ENCODE peak calls at places on chromosomes 11 and 22, in eight cellular contexts. One of them, this sample, is unnamed. For H3K27me3, the result is how much of the 10 kb centered on the place peaks cover.

GRCh38 chr22:21922370-21923162 is 30.1 kb downstream of the PPM1F start:
- DNase-seq in lower lobe of right lung: no peak
- DNase-seq in MG63: no peak
- DNase-seq in heart left ventricle: no peak
- DNase-seq in adipocyte: no peak
- DNase-seq in tibial nerve: no peak
- DNase-seq in testis: no peak
- DNase-seq in NT2/D1: no peak
- DNase-seq in this sample: no peak

GRCh38 chr11:79686703-79687419 is 246.0 kb upstream of the TENM4 start:
- DNase-seq in lower lobe of right lung: no peak
- DNase-seq in MG63: no peak
- DNase-seq in heart left ventricle: no peak
- DNase-seq in adipocyte: no peak
- DNase-seq in tibial nerve: no peak
- DNase-seq in testis: no peak
- DNase-seq in NT2/D1: no peak
- DNase-seq in this sample: no peak

GRCh38 chr11:28366549-28367341 is 258.6 kb downstream of the METTL15 start:
- DNase-seq in lower lobe of right lung: no peak
- DNase-seq in MG63: no peak
- DNase-seq in heart left ventricle: no peak
- DNase-seq in adipocyte: peak
- DNase-seq in tibial nerve: no peak
- DNase-seq in testis: no peak
- DNase-seq in NT2/D1: no peak
- DNase-seq in this sample: peak

GRCh38 chr11:11975201-11976092 is 33.0 kb downstream of the DKK3 start:
- DNase-seq in lower lobe of right lung: no peak
- DNase-seq in MG63: peak
- DNase-seq in heart left ventricle: no peak
- DNase-seq in adipocyte: no peak
- DNase-seq in tibial nerve: no peak
- DNase-seq in testis: no peak
- DNase-seq in NT2/D1: no peak
- DNase-seq in this sample: no peak

GRCh38 chr11:132211479-132211878 is 841.1 kb downstream of the NTM start:
- DNase-seq in lower lobe of right lung: no peak
- DNase-seq in MG63: no peak
- DNase-seq in heart left ventricle: no peak
- DNase-seq in adipocyte: no peak
- DNase-seq in tibial nerve: no peak
- DNase-seq in testis: no peak
- DNase-seq in NT2/D1: no peak
- DNase-seq in this sample: no peak

GRCh38 chr11:13486926-13487660 is 8.7 kb downstream of the PTH start:
- DNase-seq in lower lobe of right lung: peak
- DNase-seq in MG63: peak
- DNase-seq in heart left ventricle: peak
- DNase-seq in adipocyte: peak
- DNase-seq in tibial nerve: no peak
- DNase-seq in testis: peak
- DNase-seq in NT2/D1: no peak
- DNase-seq in this sample: no peak

GRCh38 chr11:1810761-1811160 is 24.0 kb upstream of the SYT8 start:
- DNase-seq in lower lobe of right lung: no peak
- DNase-seq in MG63: no peak
- DNase-seq in heart left ventricle: no peak
- DNase-seq in adipocyte: no peak
- DNase-seq in tibial nerve: no peak
- DNase-seq in testis: no peak
- DNase-seq in NT2/D1: no peak
- DNase-seq in this sample: no peak

GRCh38 chr22:37186228-37186996 is 1.6 kb downstream of the C1QTNF6 start:
- DNase-seq in lower lobe of right lung: peak
- DNase-seq in MG63: no peak
- DNase-seq in heart left ventricle: peak
- DNase-seq in adipocyte: peak
- DNase-seq in tibial nerve: peak
- DNase-seq in testis: no peak
- DNase-seq in NT2/D1: peak
- DNase-seq in this sample: no peak

GRCh38 chr11:71251159-71251721 is 1.1 kb downstream of the SHANK2 start:
- DNase-seq in lower lobe of right lung: peak
- DNase-seq in MG63: peak
- DNase-seq in heart left ventricle: no peak
- DNase-seq in adipocyte: peak
- DNase-seq in tibial nerve: no peak
- DNase-seq in testis: no peak
- DNase-seq in NT2/D1: no peak
- DNase-seq in this sample: no peak

GRCh38 chr22:19470010-19470409 is 9.0 kb downstream of the UFD1 start:
- DNase-seq in lower lobe of right lung: no peak
- DNase-seq in MG63: no peak
- DNase-seq in heart left ventricle: no peak
- DNase-seq in adipocyte: no peak
- DNase-seq in tibial nerve: no peak
- DNase-seq in testis: no peak
- DNase-seq in NT2/D1: no peak
- DNase-seq in this sample: no peak

GRCh38 chr11:373716-374551 is 4.6 kb downstream of the B4GALNT4 start:
- DNase-seq in lower lobe of right lung: no peak
- DNase-seq in MG63: no peak
- DNase-seq in heart left ventricle: peak
- DNase-seq in adipocyte: no peak
- DNase-seq in tibial nerve: no peak
- DNase-seq in testis: no peak
- DNase-seq in NT2/D1: no peak
- DNase-seq in this sample: no peak

GRCh38 chr22:44916281-44917231 is 93.2 kb downstream of the PHF21B start:
- DNase-seq in lower lobe of right lung: peak
- DNase-seq in MG63: no peak
- DNase-seq in heart left ventricle: peak
- DNase-seq in adipocyte: no peak
- DNase-seq in tibial nerve: no peak
- DNase-seq in testis: no peak
- DNase-seq in NT2/D1: no peak
- DNase-seq in this sample: no peak

GRCh38 chr11:26319906-26320305 is 12.0 kb upstream of the ANO3 start:
- DNase-seq in lower lobe of right lung: no peak
- DNase-seq in MG63: peak
- DNase-seq in heart left ventricle: no peak
- DNase-seq in adipocyte: peak
- DNase-seq in tibial nerve: no peak
- DNase-seq in testis: no peak
- DNase-seq in NT2/D1: no peak
- DNase-seq in this sample: no peak

GRCh38 chr11:71186861-71187260 is 65.5 kb downstream of the SHANK2 start:
- DNase-seq in lower lobe of right lung: no peak
- DNase-seq in MG63: no peak
- DNase-seq in heart left ventricle: no peak
- DNase-seq in adipocyte: no peak
- DNase-seq in tibial nerve: no peak
- DNase-seq in testis: no peak
- DNase-seq in NT2/D1: no peak
- DNase-seq in this sample: no peak

GRCh38 chr11:62546937-62547625 is 475 bp upstream of the AHNAK start:
- DNase-seq in lower lobe of right lung: no peak
- DNase-seq in MG63: peak
- DNase-seq in heart left ventricle: no peak
- DNase-seq in adipocyte: peak
- DNase-seq in tibial nerve: peak
- DNase-seq in testis: peak
- DNase-seq in NT2/D1: no peak
- DNase-seq in this sample: peak

GRCh38 chr11:62544521-62545436 is 1.8 kb downstream of the AHNAK start:
- DNase-seq in lower lobe of right lung: no peak
- DNase-seq in MG63: peak
- DNase-seq in heart left ventricle: no peak
- DNase-seq in adipocyte: peak
- DNase-seq in tibial nerve: no peak
- DNase-seq in testis: no peak
- DNase-seq in NT2/D1: no peak
- DNase-seq in this sample: peak

GRCh38 chr11:62547691-62548281 is 1.2 kb upstream of the AHNAK start:
- DNase-seq in lower lobe of right lung: no peak
- DNase-seq in MG63: no peak
- DNase-seq in heart left ventricle: no peak
- DNase-seq in adipocyte: no peak
- DNase-seq in tibial nerve: no peak
- DNase-seq in testis: no peak
- DNase-seq in NT2/D1: no peak
- DNase-seq in this sample: peak

GRCh38 chr11:62545437-62546243 is 966 bp downstream of the AHNAK start:
- DNase-seq in lower lobe of right lung: peak
- DNase-seq in MG63: peak
- DNase-seq in heart left ventricle: peak
- DNase-seq in adipocyte: peak
- DNase-seq in tibial nerve: peak
- DNase-seq in testis: peak
- DNase-seq in NT2/D1: peak
- DNase-seq in this sample: peak

DNA sequence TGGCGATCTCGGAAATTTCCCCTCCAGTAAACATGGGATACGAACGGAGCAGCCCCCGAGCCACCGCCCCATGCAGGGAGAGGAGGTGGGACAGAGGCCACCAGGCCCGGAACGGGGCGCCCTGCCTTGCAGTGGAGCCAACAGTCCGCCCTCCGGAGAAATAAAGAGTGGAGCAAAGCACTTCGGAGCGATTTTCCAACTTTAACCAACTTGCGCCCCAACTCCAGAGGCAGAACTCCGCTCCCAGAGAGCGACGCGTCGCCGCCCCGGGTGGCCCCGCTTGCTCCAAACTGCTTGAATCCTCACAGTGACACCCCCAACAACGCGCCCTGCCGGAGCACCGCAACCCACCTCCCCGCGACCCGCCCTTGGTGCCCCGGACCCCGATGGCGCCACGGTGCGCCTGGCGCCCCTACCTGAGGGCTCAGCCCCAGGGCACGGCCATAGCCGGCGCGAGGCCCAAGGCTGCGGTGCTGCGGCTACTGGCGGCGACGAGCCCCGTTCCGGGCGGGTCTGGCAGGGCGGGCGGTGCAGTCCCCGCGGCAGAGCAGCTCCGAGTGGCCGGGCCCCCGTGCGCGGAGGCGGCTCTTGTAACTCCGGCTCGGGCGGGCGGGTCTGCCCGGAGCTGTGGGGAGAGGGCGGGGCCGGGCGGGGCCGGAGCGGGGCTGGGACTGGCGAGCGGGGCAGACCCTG is at the start of gene AHNAK:
- DNase-seq in lower lobe of right lung: peak
- DNase-seq in MG63: peak
- DNase-seq in heart left ventricle: peak
- DNase-seq in adipocyte: peak
- DNase-seq in tibial nerve: peak
- DNase-seq in testis: peak
- DNase-seq in NT2/D1: no peak
- DNase-seq in this sample: no peak
- H3K27me3 ChIP-seq in lower lobe of right lung: under half
- H3K27me3 ChIP-seq in MG63: under half
- H3K27me3 ChIP-seq in heart left ventricle: under half
- H3K27me3 ChIP-seq in adipocyte: under half
- H3K27me3 ChIP-seq in tibial nerve: under half
- H3K27me3 ChIP-seq in testis: under half
- H3K27me3 ChIP-seq in NT2/D1: under half
- H3K27me3 ChIP-seq in this sample: under half

GRCh38 chr22:24457894-24458293 is 30.5 kb downstream of the ADORA2A start:
- DNase-seq in lower lobe of right lung: no peak
- DNase-seq in MG63: no peak
- DNase-seq in heart left ventricle: no peak
- DNase-seq in adipocyte: no peak
- DNase-seq in tibial nerve: no peak
- DNase-seq in testis: no peak
- DNase-seq in NT2/D1: no peak
- DNase-seq in this sample: no peak
- H3K27me3 ChIP-seq in lower lobe of right lung: under half
- H3K27me3 ChIP-seq in MG63: under half
- H3K27me3 ChIP-seq in heart left ventricle: under half
- H3K27me3 ChIP-seq in adipocyte: under half
- H3K27me3 ChIP-seq in tibial nerve: under half
- H3K27me3 ChIP-seq in testis: under half
- H3K27me3 ChIP-seq in NT2/D1: under half
- H3K27me3 ChIP-seq in this sample: under half

DNA sequence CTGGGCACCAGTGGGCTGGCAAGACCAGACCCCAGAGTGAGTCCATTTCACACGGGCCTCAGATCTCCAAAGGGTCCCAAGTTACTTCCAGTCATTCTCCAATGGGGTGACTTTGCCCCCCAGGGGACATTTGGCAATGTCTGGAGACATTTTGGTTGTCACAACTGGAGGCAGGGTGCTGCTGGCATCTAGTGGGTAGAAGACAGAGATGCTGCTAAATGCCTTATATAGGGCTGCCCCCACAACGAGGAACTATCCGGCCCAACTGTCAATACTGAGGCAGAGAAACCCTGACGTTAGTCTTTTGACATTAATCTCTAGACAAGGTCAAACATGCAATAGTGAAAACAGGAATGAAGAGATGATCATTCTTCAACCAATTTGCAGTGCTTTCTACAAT is 6.4 kb downstream of the RTN4RL2 start:
- DNase-seq in lower lobe of right lung: no peak
- DNase-seq in MG63: no peak
- DNase-seq in heart left ventricle: no peak
- DNase-seq in adipocyte: no peak
- DNase-seq in tibial nerve: no peak
- DNase-seq in testis: no peak
- DNase-seq in NT2/D1: no peak
- DNase-seq in this sample: no peak
- H3K27me3 ChIP-seq in lower lobe of right lung: under half
- H3K27me3 ChIP-seq in MG63: under half
- H3K27me3 ChIP-seq in heart left ventricle: under half
- H3K27me3 ChIP-seq in adipocyte: under half
- H3K27me3 ChIP-seq in tibial nerve: under half
- H3K27me3 ChIP-seq in testis: under half
- H3K27me3 ChIP-seq in NT2/D1: under half
- H3K27me3 ChIP-seq in this sample: under half

GRCh38 chr11:69014084-69014935 is 1.3 kb upstream of the MRGPRF start:
- DNase-seq in lower lobe of right lung: no peak
- DNase-seq in MG63: peak
- DNase-seq in heart left ventricle: peak
- DNase-seq in adipocyte: peak
- DNase-seq in tibial nerve: no peak
- DNase-seq in testis: peak
- DNase-seq in NT2/D1: no peak
- DNase-seq in this sample: peak

GRCh38 chr11:69011624-69012091 is 1.4 kb downstream of the MRGPRF start:
- DNase-seq in lower lobe of right lung: peak
- DNase-seq in MG63: no peak
- DNase-seq in heart left ventricle: no peak
- DNase-seq in adipocyte: no peak
- DNase-seq in tibial nerve: no peak
- DNase-seq in testis: no peak
- DNase-seq in NT2/D1: no peak
- DNase-seq in this sample: peak

GRCh38 chr11:69014936-69015549 is 2.0 kb upstream of the MRGPRF start:
- DNase-seq in lower lobe of right lung: no peak
- DNase-seq in MG63: no peak
- DNase-seq in heart left ventricle: no peak
- DNase-seq in adipocyte: no peak
- DNase-seq in tibial nerve: no peak
- DNase-seq in testis: no peak
- DNase-seq in NT2/D1: no peak
- DNase-seq in this sample: no peak

GRCh38 chr11:69012092-69013008 is 696 bp downstream of the MRGPRF start:
- DNase-seq in lower lobe of right lung: peak
- DNase-seq in MG63: no peak
- DNase-seq in heart left ventricle: peak
- DNase-seq in adipocyte: peak
- DNase-seq in tibial nerve: no peak
- DNase-seq in testis: no peak
- DNase-seq in NT2/D1: no peak
- DNase-seq in this sample: no peak

GRCh38 chr11:69013009-69013951 is at the start of gene MRGPRF:
- DNase-seq in lower lobe of right lung: peak
- DNase-seq in MG63: peak
- DNase-seq in heart left ventricle: peak
- DNase-seq in adipocyte: peak
- DNase-seq in tibial nerve: peak
- DNase-seq in testis: peak
- DNase-seq in NT2/D1: no peak
- DNase-seq in this sample: peak
- H3K27me3 ChIP-seq in lower lobe of right lung: half or more
- H3K27me3 ChIP-seq in MG63: under half
- H3K27me3 ChIP-seq in heart left ventricle: under half
- H3K27me3 ChIP-seq in adipocyte: under half
- H3K27me3 ChIP-seq in tibial nerve: under half
- H3K27me3 ChIP-seq in testis: under half
- H3K27me3 ChIP-seq in NT2/D1: under half
- H3K27me3 ChIP-seq in this sample: under half

This sample was measured in SJSA1.